ENCODE peak calls at places on chromosomes 4 and X, in six cellular contexts. N, S, Q, T, C and Y are unnamed samples.

GRCh38 chrX:103554687-103555417 is 30.5 kb upstream of the TCEAL4 start:
- DNase-seq in N (peak; percentile 93), S (no peak), Q (no peak), T (no peak), C (peak; percentile 24), Y (peak; percentile 61)

GRCh38 chrX:40755291-40756249 is 20.2 kb upstream of the MED14 start:
- DNase-seq in N (peak; percentile 62), S (no peak), Q (peak; percentile 55), T (no peak), C (no peak), Y (peak; percentile 60)

GRCh38 chr4:22063613-22064012 is 115.0 kb upstream of the KCNIP4 start:
- DNase-seq in N (no peak), S (no peak), Q (no peak), T (no peak), C (no peak), Y (no peak)

GRCh38 chr4:118849867-118850812 is 14.2 kb upstream of the SEC24D start:
- DNase-seq in N (peak; percentile 39), S (no peak), Q (peak; percentile 23), T (no peak), C (peak; percentile 11), Y (no peak)

GRCh38 chr4:87151730-87152129 is 68.7 kb downstream of the KLHL8 start:
- DNase-seq in N (no peak), S (no peak), Q (no peak), T (no peak), C (no peak), Y (no peak)

GRCh38 chr4:15149842-15150592 is 147.7 kb downstream of the CPEB2 start:
- DNase-seq in N (peak; percentile 90), S (peak; percentile 77), Q (peak; percentile 89), T (peak; percentile 35), C (peak; percentile 46), Y (peak; percentile 93)

GRCh38 chr4:2286904-2287593 is 25.1 kb upstream of the MXD4 start:
- DNase-seq in N (no peak), S (no peak), Q (no peak), T (no peak), C (no peak), Y (no peak)

GRCh38 chr4:7964890-7965662 is 25.4 kb upstream of the AFAP1 start:
- DNase-seq in N (peak; percentile 87), S (no peak), Q (no peak), T (no peak), C (no peak), Y (no peak)

GRCh38 chr4:168694669-168695068 is 197.8 kb downstream of the PALLD start:
- DNase-seq in N (no peak), S (no peak), Q (peak; percentile 47), T (no peak), C (no peak), Y (no peak)

GRCh38 chrX:87572911-87573310 is 55.3 kb downstream of the KLHL4 start:
- DNase-seq in N (no peak), S (no peak), Q (no peak), T (no peak), C (no peak), Y (no peak)

GRCh38 chrX:130916636-130917422 is 13.8 kb upstream of the ENOX2 start:
- DNase-seq in N (peak; percentile 68), S (peak; percentile 26), Q (peak; percentile 54), T (no peak), C (peak; percentile 35), Y (no peak)

GRCh38 chr4:111773858-111774257 is 371.4 kb upstream of the FAM241A start:
- DNase-seq in N (no peak), S (no peak), Q (no peak), T (no peak), C (peak; percentile 73), Y (no peak)

GRCh38 chr4:76943790-76944189 is 5.8 kb upstream of the SEPTIN11 start:
- DNase-seq in N (no peak), S (no peak), Q (peak; percentile 14), T (no peak), C (no peak), Y (no peak)

GRCh38 chr4:144449623-144450022 is 196.3 kb upstream of the HHIP start:
- DNase-seq in N (peak; percentile 26), S (no peak), Q (peak; percentile 18), T (peak; percentile 31), C (no peak), Y (no peak)

GRCh38 chrX:46758163-46758955 is 559 bp downstream of the SLC9A7 start:
- DNase-seq in N (peak; percentile 57), S (no peak), Q (peak; percentile 17), T (no peak), C (peak; percentile 12), Y (no peak)

GRCh38 chr4:113052379-113052951 is 3.0 kb downstream of the ANK2 start:
- DNase-seq in N (no peak), S (no peak), Q (peak; percentile 65), T (peak; percentile 31), C (no peak), Y (peak; percentile 52)

GRCh38 chrX:37678574-37678973 is 7.0 kb upstream of the XK start:
- DNase-seq in N (no peak), S (no peak), Q (no peak), T (no peak), C (no peak), Y (no peak)

GRCh38 chrX:153946910-153947769 is 2.7 kb upstream of the RENBP start:
- DNase-seq in N (peak; percentile 89), S (peak; percentile 27), Q (peak; percentile 82), T (peak; percentile 15), C (peak; percentile 84), Y (peak; percentile 63)

GRCh38 chrX:22237479-22237878 is 35.2 kb upstream of the CBLL2 start:
- DNase-seq in N (no peak), S (no peak), Q (peak; percentile 5), T (no peak), C (no peak), Y (no peak)

GRCh38 chr4:98932539-98932938 is 3.6 kb upstream of the EIF4E start:
- DNase-seq in N (no peak), S (no peak), Q (peak; percentile 21), T (no peak), C (no peak), Y (no peak)

GRCh38 chrX:44244008-44244407 is 99.5 kb downstream of the EFHC2 start:
- DNase-seq in N (peak; percentile 24), S (no peak), Q (peak; percentile 30), T (no peak), C (no peak), Y (no peak)

GRCh38 chr4:55948726-55949479 is at the start of gene CEP135:
- DNase-seq in N (peak; percentile 98), S (peak; percentile 90), Q (peak; percentile 97), T (peak; percentile 71), C (peak; percentile 96), Y (peak; percentile 92)

GRCh38 chr4:31370866-31371465 is 650.8 kb downstream of the PCDH7 start:
- DNase-seq in N (no peak), S (peak; percentile 11), Q (peak; percentile 55), T (no peak), C (no peak), Y (no peak)

GRCh38 chr4:64777286-64777685 is 368.0 kb upstream of the TECRL start:
- DNase-seq in N (no peak), S (no peak), Q (no peak), T (no peak), C (no peak), Y (no peak)

GRCh38 chrX:21747523-21747922 is 10.4 kb downstream of the SMPX start:
- DNase-seq in N (peak; percentile 41), S (no peak), Q (peak; percentile 18), T (no peak), C (no peak), Y (no peak)

GRCh38 chrX:85084770-85085393 is 81.2 kb downstream of the APOOL start:
- DNase-seq in N (no peak), S (no peak), Q (peak; percentile 14), T (no peak), C (no peak), Y (no peak)

GRCh38 chr4:169618286-169618685 is 2.1 kb upstream of the CLCN3 start:
- DNase-seq in N (no peak), S (no peak), Q (peak; percentile 47), T (no peak), C (no peak), Y (no peak)

GRCh38 chrX:64975989-64976672 is at the start of gene ZC4H2:
- DNase-seq in N (peak; percentile 94), S (no peak), Q (peak; percentile 88), T (no peak), C (peak; percentile 80), Y (peak; percentile 77)

GRCh38 chr4:57410331-57411052 is 300.3 kb upstream of the IGFBP7 start:
- DNase-seq in N (no peak), S (no peak), Q (no peak), T (no peak), C (no peak), Y (peak; percentile 67)

GRCh38 chr4:89586864-89587263 is 250.1 kb downstream of the SNCA start:
- DNase-seq in N (no peak), S (no peak), Q (peak; percentile 5), T (no peak), C (no peak), Y (no peak)

GRCh38 chrX:39416547-39417262 is 615.4 kb downstream of the MID1IP1 start:
- DNase-seq in N (no peak), S (no peak), Q (no peak), T (no peak), C (no peak), Y (no peak)

GRCh38 chrX:72644946-72645345 is 69.2 kb downstream of the PHKA1 start:
- DNase-seq in N (no peak), S (no peak), Q (no peak), T (no peak), C (no peak), Y (no peak)